ENCODE peak calls at places on chromosomes 2 and 18, in seven cellular contexts. A is HepG2, G is H1, L is HCT116, U is SK-N-SH, M is GM12878, E is K562. W is an unnamed sample.

GRCh38 chr2:31138037-31138962 is at the start of gene GALNT14:
- DNase-seq in G (peak; percentile 33), L (no peak), M (no peak), U (peak; percentile 98), A (no peak), E (no peak), W (no peak)

GRCh38 chr2:239723486-239724193 is 301.5 kb downstream of the NDUFA10 start:
- DNase-seq in M (no peak), A (no peak), E (no peak), L (no peak), G (no peak), U (no peak), W (no peak)

GRCh38 chr2:47534179-47534919 is 131.4 kb downstream of the MSH2 start:
- DNase-seq in M (no peak), A (no peak), L (no peak), G (no peak), E (peak; percentile 73), U (peak; percentile 44), W (no peak)

GRCh38 chr18:7000484-7001096 is 117.0 kb downstream of the LAMA1 start:
- DNase-seq in G (no peak), A (peak; percentile 21), L (no peak), U (peak; percentile 59), E (no peak), M (no peak), W (peak; percentile 4)

GRCh38 chr18:13220326-13220991 is 1.9 kb downstream of the LDLRAD4 start:
- DNase-seq in U (no peak), E (no peak), L (no peak), G (no peak), M (no peak), A (no peak), W (no peak)

GRCh38 chr18:6994719-6995430 is 122.7 kb downstream of the LAMA1 start:
- DNase-seq in A (no peak), L (no peak), U (peak; percentile 22), E (no peak), G (no peak), M (no peak), W (no peak)

GRCh38 chr18:59968583-59968982 is 68.8 kb downstream of the PMAIP1 start:
- DNase-seq in U (no peak), G (no peak), L (no peak), E (no peak), A (no peak), M (no peak), W (no peak)

GRCh38 chr18:29176681-29177080 is 999.8 kb upstream of the CDH2 start:
- DNase-seq in A (no peak), L (no peak), G (no peak), U (no peak), M (no peak), E (no peak), W (no peak)

GRCh38 chr2:28137221-28137620 is 246.7 kb downstream of the BABAM2 start:
- DNase-seq in M (no peak), G (no peak), A (no peak), L (no peak), E (no peak), U (no peak), W (no peak)

GRCh38 chr2:173210270-173211196 is 134.9 kb downstream of the MAP3K20 start:
- DNase-seq in G (no peak), M (peak; percentile 40), A (peak; percentile 66), E (peak; percentile 70), L (peak; percentile 65), U (peak; percentile 70), W (peak; percentile 92)

GRCh38 chr2:42045956-42046748 is 1.7 kb upstream of the PKDCC start:
- DNase-seq in L (no peak), U (peak; percentile 85), E (peak; percentile 32), G (no peak), A (no peak), M (no peak), W (no peak)

GRCh38 chr2:97945791-97946190 is 50.0 kb downstream of the TMEM131 start:
- DNase-seq in E (no peak), M (no peak), L (no peak), U (no peak), G (no peak), A (no peak), W (no peak)

GRCh38 chr2:156294945-156295580 is 37.5 kb downstream of the NR4A2 start:
- DNase-seq in E (no peak), U (no peak), L (no peak), A (no peak), G (no peak), M (no peak), W (no peak)

GRCh38 chr2:45918816-45919655 is 267.6 kb downstream of the PRKCE start:
- DNase-seq in U (peak; percentile 46), L (no peak), A (no peak), M (no peak), E (no peak), G (no peak), W (no peak)

GRCh38 chr18:6589979-6590725 is 139.4 kb upstream of the ARHGAP28 start:
- DNase-seq in U (peak; percentile 27), E (no peak), A (no peak), G (no peak), M (no peak), L (no peak), W (no peak)

DNA sequence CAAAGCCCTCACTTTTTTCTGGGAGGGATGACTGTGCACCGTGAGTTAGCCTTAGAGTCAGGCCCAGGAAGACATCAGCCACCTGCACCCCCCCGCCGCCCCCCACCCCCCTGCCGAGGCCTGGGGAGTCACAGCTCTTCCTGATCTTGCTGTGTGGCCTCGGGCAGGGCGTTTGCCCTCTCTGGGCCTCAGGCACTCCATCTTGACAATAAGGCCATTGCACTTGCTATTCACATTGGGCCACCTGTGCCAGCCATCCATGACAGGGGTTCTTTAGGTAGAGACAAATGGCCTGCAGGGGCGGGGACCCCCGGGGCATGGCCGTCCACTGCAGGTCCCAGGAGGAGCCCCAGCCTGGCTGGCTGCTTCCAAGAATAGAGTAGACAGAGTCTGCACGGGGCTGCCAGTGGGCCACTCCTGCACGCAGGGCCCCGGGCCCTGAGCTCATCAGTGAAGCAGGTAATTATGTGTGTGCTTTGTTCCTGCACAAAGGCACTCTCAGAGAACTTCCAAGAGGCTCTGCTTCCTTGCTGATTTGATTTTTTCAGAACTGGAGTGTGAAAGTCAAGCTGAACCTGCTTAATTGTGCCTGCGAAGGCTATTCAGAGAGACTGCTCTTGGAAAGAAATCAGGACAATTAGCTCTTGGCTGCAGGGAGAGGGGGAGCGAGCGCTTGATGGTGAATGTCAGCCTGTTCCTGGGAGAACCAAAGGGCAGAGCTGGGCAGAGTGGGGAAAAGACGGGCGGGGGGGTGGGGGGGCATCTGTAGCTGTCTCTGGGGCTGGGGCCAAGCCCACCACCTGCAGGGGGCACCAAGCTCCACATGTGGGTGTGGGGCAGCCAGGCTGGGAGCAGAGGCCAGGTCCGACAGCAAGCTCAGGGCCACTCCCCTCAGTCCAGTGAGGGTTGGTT is 40.3 kb downstream of the RRM2 start:
- DNase-seq in U (peak; percentile 81), E (peak; percentile 53), L (no peak), M (no peak), G (no peak), A (no peak), W (no peak)
- TF ChIP-seq CTCF in U (no peak), E (peak; percentile 29), L (no peak), M (no peak), G (peak; percentile 55), A (peak; percentile 67), W (no peak)

DNA sequence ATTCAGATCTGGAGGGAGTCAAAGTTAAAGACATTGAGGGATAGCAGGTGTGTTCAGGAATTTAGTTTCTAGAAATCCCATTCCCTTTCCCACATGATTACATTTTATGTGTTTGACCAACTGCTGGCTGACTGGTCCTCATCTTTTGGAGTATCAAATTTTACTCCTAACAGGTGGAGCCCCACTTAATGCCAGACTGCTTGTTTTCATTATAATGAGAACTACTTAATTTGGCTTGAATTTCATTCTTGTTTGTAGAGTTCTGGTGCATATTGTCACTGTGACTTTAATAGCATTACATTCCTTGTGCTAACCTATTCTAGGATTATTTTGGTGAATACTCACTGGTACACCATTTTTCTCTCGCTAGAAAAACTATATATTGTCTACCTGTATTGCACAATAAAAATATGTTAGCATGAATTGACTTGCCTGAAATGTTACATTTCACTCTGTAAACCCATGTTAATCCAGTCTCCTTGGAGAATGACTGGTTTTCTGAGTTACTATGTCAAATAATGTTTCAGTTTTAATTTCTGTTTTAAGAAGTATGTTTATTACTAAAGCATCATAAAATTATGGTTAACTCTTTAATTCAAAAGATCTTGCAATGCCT is 98.2 kb downstream of the TANC1 start:
- DNase-seq in E (no peak), L (no peak), M (no peak), U (no peak), A (no peak), G (no peak), W (no peak)
- TF ChIP-seq SIN3A in E (no peak), L (no peak), M (no peak), U (no peak), A (no peak), G (no peak), W (no peak)

GRCh38 chr2:106555053-106555452 is 67.9 kb downstream of the CD8B2 start:
- DNase-seq in G (no peak), E (no peak), A (no peak), L (no peak), U (no peak), M (no peak), W (no peak)
- H3K27ac ChIP-seq in G (no peak overlapping the region), E (no peak overlapping the region), A (no peak overlapping the region), L (no peak overlapping the region), U (no peak overlapping the region), M (no peak overlapping the region), W (no peak overlapping the region)

GRCh38 chr2:240858321-240858720 is 10.3 kb upstream of the AGXT start:
- DNase-seq in U (no peak), G (no peak), E (no peak), M (no peak), L (no peak), A (no peak), W (no peak)

GRCh38 chr2:240857039-240858008 is 11.3 kb upstream of the AGXT start:
- DNase-seq in A (peak; percentile 94), U (no peak), L (no peak), G (no peak), M (no peak), E (no peak), W (no peak)

GRCh38 chr2:240858871-240859270 is 9.8 kb upstream of the AGXT start:
- DNase-seq in A (no peak), G (no peak), M (no peak), U (no peak), L (no peak), E (no peak), W (no peak)

GRCh38 chr2:240855670-240856069 is 13.0 kb upstream of the AGXT start:
- DNase-seq in G (no peak), M (no peak), L (no peak), U (no peak), A (no peak), E (no peak), W (no peak)

DNA sequence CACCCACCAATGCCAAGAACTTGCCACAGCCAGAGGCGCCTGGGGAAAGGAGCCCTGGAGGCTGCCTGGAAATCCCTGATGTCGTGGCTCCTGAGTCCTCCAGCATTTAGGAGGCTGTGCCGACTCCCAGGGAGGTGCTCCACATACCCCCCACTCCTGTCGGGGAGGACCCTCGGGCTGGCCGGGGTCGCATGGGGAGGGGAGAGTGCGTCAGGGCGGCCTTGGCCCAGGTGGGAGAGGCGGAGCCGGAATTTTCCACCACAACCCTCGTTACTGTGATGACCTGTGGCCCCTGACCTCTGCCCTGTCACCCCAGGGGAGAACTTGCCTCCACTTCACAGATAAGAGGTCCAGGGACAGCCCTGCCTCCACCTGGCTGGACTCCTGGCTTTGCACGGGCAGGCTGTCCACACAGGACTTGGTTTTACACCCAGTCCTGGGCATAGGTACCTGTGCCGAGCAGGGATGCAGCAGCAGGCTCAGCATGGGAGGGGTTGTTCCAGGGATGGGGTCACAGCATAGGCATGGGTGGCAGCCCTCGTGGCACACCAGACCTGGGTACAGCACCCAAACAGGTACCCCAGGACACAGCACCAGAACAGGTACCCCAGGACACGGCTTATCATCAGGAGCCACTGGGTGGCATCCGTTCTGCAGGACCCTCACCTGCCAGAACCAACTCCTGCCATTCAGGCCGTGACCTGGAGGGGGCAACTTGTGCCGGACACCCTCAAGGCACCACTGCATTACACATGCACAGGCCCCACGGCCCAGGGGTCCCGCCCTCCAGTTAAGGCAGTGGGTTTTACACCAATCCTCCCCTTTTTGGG is 12.3 kb upstream of the AGXT start:
- DNase-seq in G (peak; percentile 27), A (peak; percentile 87), U (no peak), E (peak; percentile 13), M (no peak), L (peak; percentile 10), W (no peak)
- TF ChIP-seq CTCF in G (no peak), A (peak; percentile 99), U (no peak), E (peak; percentile 46), M (peak; percentile 30), L (peak; percentile 39), W (peak; percentile 57)

W was measured in Panc1.